ENCODE peak calls at places on chromosomes 2 and 18, in six cellular contexts. U is GM23248; O is pancreas; F is PC-3; J is CD8-positive, alpha-beta T cell; K is AG04450. H is an unnamed sample.

GRCh38 chr2:72759755-72760154 is 66.1 kb downstream of the EXOC6B start:
- DNase-seq in F (no peak), K (no peak), J (no peak), O (no peak), U (no peak), H (no peak)

GRCh38 chr2:121501070-121501469 is 29.6 kb upstream of the RNU4ATAC start:
- DNase-seq in F (peak), U (peak), K (no peak), O (no peak), J (no peak), H (no peak)

GRCh38 chr2:172712251-172712650 is 23.4 kb upstream of the RAPGEF4 start:
- DNase-seq in J (no peak), U (no peak), O (no peak), F (no peak), K (no peak), H (no peak)

GRCh38 chr2:178306351-178307073 is 112.2 kb downstream of the OSBPL6 start:
- DNase-seq in F (peak), U (peak), J (no peak), K (no peak), O (no peak), H (no peak)

GRCh38 chr18:394997-395383 is 105.5 kb downstream of the COLEC12 start:
- DNase-seq in K (peak), U (peak), J (no peak), F (no peak), O (no peak), H (no peak)

GRCh38 chr2:70385966-70386595 is 84.2 kb upstream of the FAM136A start:
- DNase-seq in U (peak), O (no peak), J (no peak), K (no peak), F (peak), H (no peak)

GRCh38 chr2:205660521-205661124 is 21.7 kb upstream of the NRP2 start:
- DNase-seq in J (no peak), U (peak), K (peak), O (no peak), F (peak), H (no peak)

GRCh38 chr2:160332318-160332717 is 132.2 kb upstream of the ITGB6 start:
- DNase-seq in J (peak), K (no peak), U (peak), F (peak), O (no peak), H (no peak)

GRCh38 chr2:60581461-60582282 is 28.2 kb upstream of the BCL11A start:
- DNase-seq in U (peak), K (peak), F (peak), O (peak), J (peak), H (no peak)

GRCh38 chr2:102442967-102443828 is 20.2 kb downstream of the IL18RAP start:
- DNase-seq in U (peak), F (peak), O (no peak), K (no peak), J (peak), H (no peak)

GRCh38 chr2:73823916-73824523 is 4.7 kb upstream of the STAMBP start:
- DNase-seq in K (peak), O (no peak), U (peak), J (no peak), F (peak), H (no peak)

GRCh38 chr2:43459455-43459854 is 136.4 kb downstream of the THADA start:
- DNase-seq in J (no peak), U (peak), F (peak), O (no peak), K (no peak), H (no peak)
- H3K27ac ChIP-seq in J (no peak), U (peak), F (peak), O (peak), K (no peak), H (no peak)

DNA sequence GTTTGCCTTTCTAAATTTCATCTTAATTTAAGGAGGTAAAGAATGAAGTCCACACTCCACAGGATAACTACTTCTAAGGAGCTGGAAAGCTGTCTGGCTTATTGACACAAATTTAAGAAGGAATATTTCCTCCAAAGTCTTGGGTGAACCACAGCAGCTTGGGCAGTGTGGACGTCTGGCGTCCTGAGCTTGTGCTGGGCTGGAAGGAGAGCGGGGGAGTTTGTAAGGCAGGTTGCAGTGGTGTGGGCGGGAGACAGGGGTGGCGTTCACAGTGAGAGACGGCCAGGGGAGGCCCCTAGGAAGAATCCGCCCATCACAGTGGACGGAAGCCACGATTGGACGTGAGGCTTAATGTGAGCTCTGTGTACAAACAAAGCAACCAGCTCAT is 25.7 kb downstream of the ADI1 start:
- DNase-seq in F (no peak), J (no peak), O (no peak), K (peak), U (no peak), H (no peak)
- H3K27ac ChIP-seq in F (no peak), J (no peak), O (no peak), K (peak), U (peak), H (no peak)

GRCh38 chr2:61582191-61582590 is 44.0 kb upstream of the XPO1 start:
- DNase-seq in U (no peak), J (no peak), O (no peak), K (no peak), F (peak), H (no peak)

GRCh38 chr2:61588566-61588965 is 50.4 kb upstream of the XPO1 start:
- DNase-seq in F (no peak), J (no peak), U (no peak), K (no peak), O (no peak), H (no peak)

GRCh38 chr2:61590214-61590613 is 52.1 kb upstream of the XPO1 start:
- DNase-seq in U (no peak), O (no peak), F (no peak), K (no peak), J (no peak), H (no peak)

DNA sequence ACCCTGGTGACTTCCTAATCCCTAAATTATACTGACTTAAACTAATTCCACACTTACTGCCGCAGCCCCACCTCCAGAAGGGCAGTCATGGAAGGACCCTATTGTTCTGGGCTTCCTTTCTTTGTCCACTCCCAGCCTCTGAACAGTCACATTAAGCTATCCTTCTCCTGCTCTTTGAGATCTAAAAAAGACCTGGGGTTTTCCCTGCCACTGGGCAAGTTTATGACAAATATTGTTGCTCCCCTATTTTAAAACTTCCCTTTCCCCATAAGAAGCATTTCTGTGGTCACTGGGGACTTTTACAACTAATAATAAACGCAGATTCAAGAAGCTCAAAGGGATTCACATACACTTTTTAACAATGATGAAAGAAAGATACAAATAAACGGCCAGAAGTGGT is 47.2 kb upstream of the XPO1 start:
- DNase-seq in F (no peak), O (no peak), J (no peak), U (no peak), K (no peak), H (no peak)
- H3K27ac ChIP-seq in F (no peak), O (no peak), J (no peak), U (no peak), K (no peak), H (no peak)

DNA sequence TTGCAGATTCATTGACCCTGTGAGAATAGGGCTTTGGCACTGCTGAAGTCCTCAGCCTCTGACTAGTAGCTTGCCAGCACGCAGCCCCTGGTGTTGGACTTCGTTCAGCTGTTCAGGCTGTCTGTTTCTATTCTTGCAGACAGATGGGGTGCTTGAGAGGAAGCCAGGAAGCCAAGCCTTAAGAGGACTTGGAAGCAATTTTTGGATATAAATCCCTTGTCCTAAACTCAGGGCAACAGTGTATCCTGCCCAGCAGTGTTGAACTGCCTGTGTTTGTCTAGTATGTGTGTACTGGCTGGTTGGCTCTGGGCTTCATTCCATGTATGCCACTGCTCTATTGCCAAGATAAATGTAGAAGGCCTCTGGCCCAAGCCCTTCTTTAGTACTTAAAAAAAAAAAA is 108.6 kb downstream of the COMMD1 start:
- DNase-seq in U (peak), K (peak), J (no peak), O (no peak), F (peak), H (peak)
- H3K27ac ChIP-seq in U (no peak), K (peak), J (no peak), O (no peak), F (no peak), H (no peak)

GRCh38 chr2:220034356-220035121 is 407.1 kb downstream of the SLC4A3 start:
- DNase-seq in J (no peak), O (no peak), K (peak), F (peak), U (peak), H (peak)
- H3K27ac ChIP-seq in J (no peak), O (no peak), K (peak), F (peak), U (peak), H (peak)

GRCh38 chr2:23587330-23587729 is 202.4 kb downstream of the KLHL29 start:
- DNase-seq in F (no peak), O (no peak), K (no peak), U (no peak), J (no peak), H (no peak)
- H3K27ac ChIP-seq in F (no peak), O (no peak), K (no peak), U (no peak), J (no peak), H (no peak)